ENCODE peak calls at places on chromosomes 7 and 10, in seven cellular contexts. Q is kidney, V is WTC11, P is fibroblast of the aortic adventitia, C is GM12865, U is AG09319, S is fibroblast of mammary gland. N is an unnamed sample.

GRCh38 chr10:132687893-132688579 is 97.9 kb downstream of the NKX6-2 start:
- DNase-seq in S (no peak), P (no peak), C (no peak), Q (peak), V (peak), U (no peak), N (no peak)

GRCh38 chr10:58723977-58724376 is 211.3 kb downstream of the BICC1 start:
- DNase-seq in V (no peak), U (no peak), S (peak), P (peak), C (no peak), Q (no peak), N (no peak)

GRCh38 chr10:109974509-109975191 is 33.1 kb upstream of the ADD3 start:
- DNase-seq in C (no peak), V (no peak), S (no peak), P (peak), U (no peak), Q (no peak), N (no peak)

GRCh38 chr7:16223963-16224707 is 197.2 kb downstream of the CRPPA start:
- DNase-seq in S (no peak), V (no peak), Q (no peak), C (no peak), P (no peak), U (no peak), N (no peak)

GRCh38 chr7:50261593-50261992 is 42.9 kb upstream of the IKZF1 start:
- DNase-seq in P (no peak), V (no peak), U (no peak), C (no peak), Q (no peak), S (no peak), N (no peak)

GRCh38 chr10:191703-192518 is 56.7 kb downstream of the ZMYND11 start:
- DNase-seq in U (peak), V (no peak), C (no peak), Q (no peak), S (peak), P (peak), N (no peak)

GRCh38 chr10:12741255-12741915 is 260.1 kb downstream of the CCDC3 start:
- DNase-seq in C (no peak), P (no peak), U (no peak), Q (no peak), S (no peak), V (no peak), N (no peak)

GRCh38 chr10:43939939-43940810 is 291.5 kb upstream of the ZNF32 start:
- DNase-seq in P (no peak), C (peak), V (no peak), Q (no peak), S (peak), U (peak), N (no peak)

GRCh38 chr10:86357041-86357440 is 9.6 kb downstream of the GRID1 start:
- DNase-seq in Q (peak), U (no peak), V (no peak), S (no peak), P (no peak), C (no peak), N (no peak)

GRCh38 chr10:13529714-13529973 is 830 bp upstream of the BEND7 start:
- DNase-seq in U (no peak), S (no peak), C (no peak), Q (no peak), V (no peak), P (no peak), N (no peak)

GRCh38 chr7:133180717-133181116 is 72.2 kb upstream of the EXOC4 start:
- DNase-seq in Q (no peak), S (no peak), P (no peak), U (no peak), C (no peak), V (no peak), N (no peak)

GRCh38 chr7:132298782-132299181 is 277.5 kb downstream of the PLXNA4 start:
- DNase-seq in P (peak), Q (no peak), S (peak), C (no peak), U (no peak), V (no peak), N (no peak)

GRCh38 chr10:633279-634245 is 55.9 kb downstream of the DIP2C start:
- DNase-seq in V (no peak), Q (peak), C (no peak), U (no peak), P (no peak), S (no peak), N (no peak)

GRCh38 chr10:71840177-71840711 is 10.8 kb downstream of the PSAP start:
- DNase-seq in S (peak), V (peak), P (peak), Q (peak), U (peak), C (no peak), N (no peak)

GRCh38 chr10:117246997-117247667 is 6.2 kb downstream of the SLC18A2 start:
- DNase-seq in C (no peak), S (peak), Q (no peak), P (no peak), U (peak), V (no peak), N (no peak)

GRCh38 chr7:27175626-27176342 is 1.7 kb upstream of the HOXA10 start:
- DNase-seq in U (no peak), V (no peak), S (no peak), C (no peak), P (no peak), Q (peak), N (no peak)

GRCh38 chr7:6153646-6154541 is 118.5 kb downstream of the CYTH3 start:
- DNase-seq in V (no peak), S (no peak), P (no peak), U (no peak), Q (peak), C (no peak), N (no peak)

GRCh38 chr7:55129409-55130078 is 110.7 kb downstream of the EGFR start:
- DNase-seq in Q (no peak), P (peak), S (peak), U (no peak), V (no peak), C (no peak), N (no peak)

GRCh38 chr10:97771913-97772823 is at the start of gene SFRP5:
- DNase-seq in Q (peak), U (no peak), C (no peak), P (no peak), S (no peak), V (peak), N (no peak)

GRCh38 chr7:110762514-110762913 is 328.4 kb upstream of the LRRN3 start:
- DNase-seq in Q (no peak), V (no peak), P (no peak), U (no peak), S (no peak), C (no peak), N (no peak)

GRCh38 chr7:93551063-93551895 is 23.2 kb downstream of the CALCR start:
- DNase-seq in S (peak), Q (no peak), U (peak), P (peak), V (no peak), C (peak), N (no peak)

GRCh38 chr7:150382123-150382843 is 3.2 kb downstream of the ZNF775 start:
- DNase-seq in V (peak), Q (no peak), P (no peak), S (no peak), C (no peak), U (no peak), N (no peak)

GRCh38 chr10:95363303-95363912 is 72.6 kb upstream of the PDLIM1 start:
- DNase-seq in C (peak), U (peak), S (peak), Q (no peak), P (peak), V (no peak), N (peak)

GRCh38 chr10:63910806-63911205 is 389.6 kb downstream of the REEP3 start:
- DNase-seq in V (no peak), P (no peak), S (no peak), Q (no peak), C (no peak), U (no peak), N (no peak)

GRCh38 chr10:83606275-83606674 is 533.0 kb upstream of the GHITM start:
- DNase-seq in S (no peak), P (no peak), Q (no peak), V (no peak), U (no peak), C (no peak), N (no peak)

GRCh38 chr10:127695431-127695830 is 41.6 kb upstream of the FOXI2 start:
- DNase-seq in P (no peak), U (no peak), S (no peak), V (peak), C (no peak), Q (no peak), N (no peak)

GRCh38 chr7:1341361-1341675 is 108.6 kb downstream of the UNCX start:
- DNase-seq in Q (peak), S (no peak), P (no peak), V (no peak), U (no peak), C (no peak), N (no peak)

GRCh38 chr7:38728145-38728544 is 97.0 kb upstream of the AMPH start:
- DNase-seq in Q (no peak), P (peak), U (no peak), C (no peak), S (peak), V (no peak), N (no peak)

GRCh38 chr7:30559566-30559965 is 35.1 kb upstream of the GARS1 start:
- DNase-seq in P (peak), C (no peak), Q (no peak), V (no peak), S (no peak), U (no peak), N (no peak)

GRCh38 chr7:101891936-101892640 is 74.7 kb downstream of the CUX1 start:
- DNase-seq in S (no peak), C (no peak), P (peak), V (no peak), U (no peak), Q (no peak), N (no peak)

GRCh38 chr7:20744913-20745587 is 41.6 kb downstream of the SP8 start:
- DNase-seq in C (no peak), S (no peak), P (peak), V (no peak), Q (no peak), U (no peak), N (no peak)

GRCh38 chr10:46254007-46254383 is 32.8 kb upstream of the ANTXRL start:
- DNase-seq in U (no peak), C (no peak), Q (no peak), V (no peak), S (no peak), P (no peak), N (no peak)

GRCh38 chr7:54874804-54875203 is 115.8 kb upstream of the SEC61G start:
- DNase-seq in V (no peak), C (no peak), Q (no peak), S (no peak), U (no peak), P (no peak), N (no peak)

GRCh38 chr10:79014796-79015195 is 54.0 kb upstream of the ZMIZ1 start:
- DNase-seq in S (no peak), P (no peak), C (no peak), V (no peak), U (no peak), Q (peak), N (no peak)

GRCh38 chr7:35336444-35336843 is 82.5 kb upstream of the TBX20 start:
- DNase-seq in V (no peak), C (no peak), Q (no peak), P (no peak), U (no peak), S (no peak), N (no peak)

GRCh38 chr7:7681191-7681935 is 37.0 kb downstream of the RPA3 start:
- DNase-seq in C (peak), P (peak), Q (no peak), S (peak), U (peak), V (no peak), N (peak)

GRCh38 chr7:86647340-86648094 is 3.8 kb downstream of the GRM3 start:
- DNase-seq in Q (no peak), V (no peak), S (no peak), C (no peak), U (no peak), P (no peak), N (no peak)

GRCh38 chr7:95800787-95801186 is 28.4 kb downstream of the DYNC1I1 start:
- DNase-seq in C (no peak), V (no peak), S (no peak), U (no peak), Q (no peak), P (no peak), N (no peak)

DNA sequence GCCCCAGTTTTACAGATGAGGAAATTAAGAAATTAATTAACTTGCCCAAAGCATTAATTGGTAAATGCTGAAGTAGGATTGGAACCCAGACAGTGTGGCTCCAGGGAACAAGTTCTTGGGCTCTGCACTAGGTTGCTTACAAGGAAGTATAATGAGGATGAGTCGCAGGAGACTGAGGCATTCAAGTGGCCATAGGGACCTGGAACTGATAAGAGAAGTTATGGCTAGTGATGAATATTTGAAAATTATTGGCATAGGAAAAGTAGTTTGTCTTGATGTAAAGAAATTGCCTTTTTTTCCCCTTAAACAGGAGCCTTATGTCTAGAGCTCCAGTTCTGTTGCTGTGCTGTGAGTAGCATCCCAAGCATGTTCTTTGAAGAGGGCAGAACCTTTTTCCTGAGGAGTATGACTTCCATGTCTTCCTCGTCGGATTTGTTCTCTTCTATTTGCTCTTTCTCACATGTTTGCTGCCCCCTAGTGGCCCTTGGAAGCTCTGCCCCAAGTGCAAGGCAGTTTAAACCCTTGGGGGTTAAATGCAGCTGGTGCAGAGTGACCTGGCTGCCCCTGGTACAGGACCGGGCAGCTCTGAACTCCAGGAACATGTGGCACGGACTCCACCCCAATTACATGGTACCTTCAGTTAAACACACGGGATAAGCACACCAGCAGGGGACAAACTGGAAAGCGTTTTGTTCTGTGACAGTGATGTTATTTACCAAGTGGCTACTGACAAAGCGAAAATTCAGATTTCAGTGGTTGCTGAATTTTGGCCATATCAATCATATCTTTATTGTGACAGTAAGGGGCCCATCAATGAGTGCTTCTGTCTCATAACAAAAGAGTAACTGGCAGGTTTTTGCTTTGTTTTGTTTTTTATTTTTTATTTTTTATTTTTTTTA is 148.8 kb downstream of the HECW1 start:
- DNase-seq in S (peak), V (peak), P (peak), C (peak), U (peak), Q (peak), N (peak)
- TF ChIP-seq CTCF in S (peak), V (peak), P (peak), C (peak), U (peak), Q (peak), N (peak)

DNA sequence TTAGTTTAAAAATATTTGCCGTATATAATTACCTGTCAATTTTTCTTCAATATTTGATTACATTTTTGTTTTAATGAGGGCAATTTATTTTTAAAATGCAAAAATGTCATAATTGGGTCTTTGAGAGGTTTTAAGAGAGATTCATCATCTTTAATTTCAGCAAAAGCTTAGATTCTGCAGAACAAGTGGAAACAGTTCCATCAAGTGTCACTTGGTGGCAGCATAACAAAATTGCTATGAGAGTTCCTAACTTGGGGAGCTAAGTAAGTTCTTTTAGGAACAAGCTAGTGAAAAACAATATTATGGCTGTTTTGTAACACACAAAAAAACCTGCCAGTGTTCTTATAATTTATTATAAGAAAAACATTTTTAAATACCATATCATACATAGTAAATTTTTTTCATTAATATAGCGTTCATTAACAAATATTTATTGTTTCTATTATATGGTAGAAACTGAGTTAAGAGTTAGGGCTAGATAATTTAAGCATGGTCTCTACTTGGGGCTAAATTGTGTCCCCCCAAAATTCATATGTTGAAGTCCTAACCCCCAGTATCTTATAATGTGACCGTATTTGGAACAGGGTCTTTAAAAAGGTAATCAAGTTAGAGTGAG is 155.2 kb downstream of the MAGI2 start:
- DNase-seq in U (peak), P (peak), C (peak), S (peak), Q (no peak), V (no peak), N (peak)
- TF ChIP-seq CTCF in U (peak), P (peak), C (peak), S (peak), Q (peak), V (peak), N (peak)

GRCh38 chr7:71746004-71746403 is 614.1 kb downstream of the GALNT17 start:
- DNase-seq in C (no peak), Q (no peak), S (no peak), U (no peak), P (no peak), V (no peak), N (no peak)
- TF ChIP-seq CTCF in C (no peak), Q (no peak), S (no peak), U (no peak), P (no peak), V (no peak), N (no peak)

GRCh38 chr10:123611876-123612275 is 54.3 kb upstream of the GPR26 start:
- DNase-seq in S (no peak), C (no peak), V (no peak), P (no peak), Q (peak), U (no peak), N (no peak)

GRCh38 chr10:123618224-123618623 is 47.9 kb upstream of the GPR26 start:
- DNase-seq in U (no peak), P (no peak), C (no peak), V (no peak), S (no peak), Q (no peak), N (no peak)

GRCh38 chr10:123614888-123615287 is 51.3 kb upstream of the GPR26 start:
- DNase-seq in P (peak), V (peak), Q (peak), S (peak), U (peak), C (peak), N (peak)

GRCh38 chr10:123611243-123611642 is 54.9 kb upstream of the GPR26 start:
- DNase-seq in P (no peak), U (no peak), V (no peak), C (no peak), S (no peak), Q (no peak), N (no peak)

DNA sequence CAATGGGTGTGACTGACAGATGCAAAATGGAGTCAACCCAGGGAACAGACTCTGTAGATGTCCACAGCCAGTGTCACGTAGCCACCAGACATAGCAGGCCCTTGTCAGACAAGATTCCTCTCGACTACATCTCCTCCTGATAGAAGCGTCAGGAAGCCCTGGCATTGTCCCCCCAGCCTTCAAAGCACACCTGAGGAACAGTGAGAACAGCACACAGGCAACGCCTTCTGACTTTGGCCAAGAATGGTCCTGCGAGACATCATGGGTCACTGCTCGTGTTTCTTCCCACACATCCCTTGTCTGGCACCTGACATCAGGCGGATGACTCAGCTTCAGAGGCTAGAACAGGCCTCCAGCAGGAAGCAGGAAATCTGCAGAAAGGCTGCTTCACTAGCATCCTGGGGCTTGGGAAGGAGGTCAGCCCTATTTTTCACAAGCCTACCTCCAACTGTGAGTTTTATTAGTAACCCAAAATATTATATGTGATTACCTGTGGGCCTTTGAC is 52.8 kb upstream of the GPR26 start:
- DNase-seq in C (no peak), P (no peak), U (no peak), S (no peak), V (no peak), Q (no peak), N (no peak)
- TF ChIP-seq CTCF in C (no peak), P (no peak), U (no peak), S (no peak), V (no peak), Q (no peak), N (no peak)

DNA sequence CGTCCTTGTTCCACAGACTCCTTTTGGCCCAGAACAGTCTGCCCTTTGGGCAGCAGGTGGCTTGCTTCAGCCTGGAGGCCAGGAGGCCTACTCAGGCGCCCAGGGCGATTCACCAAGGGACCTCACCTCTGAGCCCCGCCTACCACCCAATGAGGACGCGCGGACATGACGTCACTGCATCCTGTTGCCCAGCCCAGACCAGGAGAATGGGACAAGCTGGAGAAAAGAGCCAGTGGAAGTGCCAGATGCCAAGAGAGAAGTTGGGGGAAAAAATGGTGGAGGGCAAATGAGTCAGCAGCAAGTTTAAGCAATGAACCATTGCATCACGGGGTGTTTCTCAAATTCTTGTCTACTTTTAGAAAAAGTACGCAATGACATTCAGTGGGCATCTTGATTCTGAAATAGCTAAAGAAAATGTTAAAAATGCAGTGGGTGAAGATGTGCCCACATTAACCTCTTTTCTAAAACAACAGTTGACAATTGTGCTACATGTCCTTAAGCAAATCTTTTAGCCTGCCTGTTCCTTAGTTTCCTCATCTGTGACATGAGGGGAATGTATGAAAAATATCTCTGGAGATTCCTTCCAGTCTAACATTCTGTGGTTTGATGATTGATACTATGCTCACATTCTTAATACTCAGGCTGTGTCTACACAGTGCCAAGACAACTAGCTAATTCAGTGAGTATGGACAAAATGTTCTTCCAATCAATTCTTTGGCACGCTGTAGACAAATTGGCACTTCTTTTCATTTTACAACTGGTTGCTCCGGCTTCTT is 23.9 kb upstream of the LEP start:
- DNase-seq in Q (no peak), P (peak), U (no peak), C (no peak), S (peak), V (peak), N (no peak)
- TF ChIP-seq CTCF in Q (no peak), P (no peak), U (no peak), C (no peak), S (no peak), V (no peak), N (no peak)

N was measured in GM13976.